ENCODE peak calls at places on chromosomes 1 and 21, in five cellular contexts. K is choroid plexus epithelial cell; T is effector CD8-positive, alpha-beta T cell; H is left ventricle myocardium superior; M is OCI-M1. S is an unnamed sample.
A peak's percentile ranks its signal among the peaks of the same experiment; 100 is the strongest.

GRCh38 chr1:212557739-212558664 is 50.6 kb upstream of the ATF3 start:
- DNase-seq in H (peak; percentile 73), M (no peak), T (no peak), K (peak; percentile 44), S (peak; percentile 58)

GRCh38 chr1:167526659-167527383 is 8.5 kb upstream of the CD247 start:
- DNase-seq in K (no peak), M (no peak), T (no peak), H (no peak), S (no peak)

GRCh38 chr1:31678681-31679080 is 25.1 kb downstream of the COL16A1 start:
- DNase-seq in K (no peak), H (no peak), T (no peak), M (no peak), S (no peak)

GRCh38 chr1:22330092-22330762 is 121.4 kb upstream of the ZBTB40 start:
- DNase-seq in K (no peak), M (no peak), T (no peak), H (no peak), S (no peak)

GRCh38 chr1:31788825-31789256 is 24.7 kb upstream of the ADGRB2 start:
- DNase-seq in M (peak; percentile 66), T (no peak), H (peak; percentile 48), K (peak; percentile 73), S (no peak)

GRCh38 chr1:33501309-33501708 is 28.9 kb downstream of the ZSCAN20 start:
- DNase-seq in M (no peak), K (no peak), H (no peak), T (no peak), S (no peak)

GRCh38 chr21:33023574-33024277 is 2.0 kb upstream of the OLIG2 start:
- DNase-seq in M (no peak), K (no peak), T (no peak), H (no peak), S (no peak)

GRCh38 chr1:190303501-190303900 is 174.2 kb downstream of the BRINP3 start:
- DNase-seq in M (no peak), T (no peak), H (no peak), K (no peak), S (no peak)

GRCh38 chr1:226702957-226703831 is 35.9 kb downstream of the ITPKB start:
- DNase-seq in T (peak; percentile 70), H (peak; percentile 91), K (peak; percentile 82), M (peak; percentile 88), S (peak; percentile 85)

GRCh38 chr1:244352156-244352830 is 99.4 kb downstream of the ADSS2 start:
- DNase-seq in T (no peak), K (no peak), H (no peak), M (no peak), S (no peak)

GRCh38 chr1:2240251-2241156 is 12.4 kb downstream of the SKI start:
- DNase-seq in K (peak; percentile 53), H (peak; percentile 88), T (no peak), M (no peak), S (peak; percentile 79)

GRCh38 chr1:51323778-51324177 is 6.6 kb downstream of the TTC39A start:
- DNase-seq in H (no peak), M (no peak), K (no peak), T (no peak), S (no peak)

GRCh38 chr1:147781056-147781471 is 20.7 kb upstream of the GJA5 start:
- DNase-seq in T (no peak), K (no peak), M (no peak), H (no peak), S (peak; percentile 15)

GRCh38 chr1:160377585-160378206 is 10.8 kb downstream of the NHLH1 start:
- DNase-seq in K (peak; percentile 17), H (no peak), T (no peak), M (no peak), S (no peak)

GRCh38 chr1:155648207-155649147 is 38.5 kb downstream of the MSTO1 start:
- DNase-seq in T (no peak), H (no peak), M (peak; percentile 75), K (peak; percentile 92), S (no peak)

S was measured in heart left ventricle.